ENCODE peak calls at places on chromosomes 12 and 14, in six cellular contexts. L, Y, Q, P, N and K are unnamed samples.

GRCh38 chr12:123270380-123271181 is 1.1 kb downstream of the CDK2AP1 start:
- DNase-seq in L (peak; percentile 8), Y (peak; percentile 26), Q (no peak), P (peak; percentile 46), N (peak; percentile 28), K (no peak)

GRCh38 chr14:68644101-68644500 is 148.8 kb downstream of the ZFP36L1 start:
- DNase-seq in L (no peak), Y (no peak), Q (no peak), P (no peak), N (no peak), K (no peak)

GRCh38 chr14:81211844-81212243 is 8.9 kb downstream of the GTF2A1 start:
- DNase-seq in L (no peak), Y (no peak), Q (no peak), P (no peak), N (peak; percentile 45), K (no peak)

GRCh38 chr14:50607181-50607580 is 47.2 kb downstream of the ATL1 start:
- DNase-seq in L (peak; percentile 1), Y (no peak), Q (no peak), P (no peak), N (no peak), K (no peak)

GRCh38 chr12:68884251-68884650 is 48.7 kb downstream of the CPM start:
- DNase-seq in L (no peak), Y (no peak), Q (no peak), P (no peak), N (no peak), K (no peak)

GRCh38 chr12:30979371-30980259 is 53.1 kb downstream of the TSPAN11 start:
- DNase-seq in L (no peak), Y (no peak), Q (no peak), P (no peak), N (peak; percentile 27), K (no peak)

GRCh38 chr14:74653386-74654138 is 41.5 kb upstream of the LTBP2 start:
- DNase-seq in L (no peak), Y (no peak), Q (no peak), P (no peak), N (no peak), K (no peak)

GRCh38 chr12:49223590-49224369 is 34.9 kb upstream of the TUBA1A start:
- DNase-seq in L (no peak), Y (no peak), Q (no peak), P (no peak), N (no peak), K (no peak)

GRCh38 chr12:9760699-9761406 is at the start of gene CD69:
- DNase-seq in L (peak; percentile 61), Y (peak; percentile 68), Q (no peak), P (peak; percentile 66), N (peak; percentile 47), K (peak; percentile 75)